ENCODE peak calls at places on chromosomes 16 and 17, in eight cellular contexts. One of them, this sample, is unnamed.

GRCh38 chr16:66335704-66336329 is 30.7 kb upstream of the CDH5 start:
- DNase-seq in IMR-90: peak
- DNase-seq in heart left ventricle: peak
- DNase-seq in aorta: no peak
- DNase-seq in HCT116: no peak
- DNase-seq in CD8-positive, alpha-beta memory T cell: no peak
- DNase-seq in cardiac muscle cell: peak
- DNase-seq in uterus: no peak
- DNase-seq in this sample: no peak

GRCh38 chr17:70476368-70476767 is 307.0 kb downstream of the KCNJ2 start:
- DNase-seq in CD8-positive, alpha-beta memory T cell: no peak
- DNase-seq in aorta: no peak
- DNase-seq in HCT116: no peak
- DNase-seq in uterus: no peak
- DNase-seq in cardiac muscle cell: no peak
- DNase-seq in IMR-90: no peak
- DNase-seq in heart left ventricle: no peak
- DNase-seq in this sample: no peak

GRCh38 chr16:55492756-55493380 is 13.9 kb downstream of the MMP2 start:
- DNase-seq in uterus: no peak
- DNase-seq in heart left ventricle: no peak
- DNase-seq in IMR-90: no peak
- DNase-seq in cardiac muscle cell: no peak
- DNase-seq in CD8-positive, alpha-beta memory T cell: no peak
- DNase-seq in aorta: no peak
- DNase-seq in HCT116: no peak
- DNase-seq in this sample: no peak

GRCh38 chr17:43517615-43518386 is 28.3 kb downstream of the ETV4 start:
- DNase-seq in HCT116: no peak
- DNase-seq in IMR-90: peak
- DNase-seq in uterus: no peak
- DNase-seq in heart left ventricle: no peak
- DNase-seq in CD8-positive, alpha-beta memory T cell: no peak
- DNase-seq in cardiac muscle cell: no peak
- DNase-seq in aorta: no peak
- DNase-seq in this sample: no peak

GRCh38 chr16:52621651-52622050 is 74.7 kb upstream of the TOX3 start:
- DNase-seq in heart left ventricle: no peak
- DNase-seq in IMR-90: no peak
- DNase-seq in cardiac muscle cell: no peak
- DNase-seq in HCT116: no peak
- DNase-seq in CD8-positive, alpha-beta memory T cell: no peak
- DNase-seq in uterus: no peak
- DNase-seq in aorta: no peak
- DNase-seq in this sample: no peak

GRCh38 chr17:21530311-21530710 is 154.2 kb downstream of the KCNJ12 start:
- DNase-seq in HCT116: no peak
- DNase-seq in CD8-positive, alpha-beta memory T cell: no peak
- DNase-seq in heart left ventricle: no peak
- DNase-seq in uterus: no peak
- DNase-seq in cardiac muscle cell: no peak
- DNase-seq in IMR-90: no peak
- DNase-seq in aorta: no peak
- DNase-seq in this sample: no peak

GRCh38 chr17:17580662-17581470 is 10.6 kb downstream of the PEMT start:
- DNase-seq in HCT116: no peak
- DNase-seq in aorta: no peak
- DNase-seq in heart left ventricle: no peak
- DNase-seq in cardiac muscle cell: peak
- DNase-seq in uterus: no peak
- DNase-seq in CD8-positive, alpha-beta memory T cell: no peak
- DNase-seq in IMR-90: peak
- DNase-seq in this sample: no peak

GRCh38 chr17:47726796-47727703 is 6.0 kb upstream of the TBX21 start:
- DNase-seq in heart left ventricle: no peak
- DNase-seq in HCT116: no peak
- DNase-seq in CD8-positive, alpha-beta memory T cell: no peak
- DNase-seq in IMR-90: no peak
- DNase-seq in cardiac muscle cell: no peak
- DNase-seq in uterus: no peak
- DNase-seq in aorta: no peak
- DNase-seq in this sample: no peak

GRCh38 chr16:11233727-11234376 is 22.2 kb downstream of the SOCS1 start:
- DNase-seq in IMR-90: no peak
- DNase-seq in HCT116: no peak
- DNase-seq in CD8-positive, alpha-beta memory T cell: no peak
- DNase-seq in uterus: no peak
- DNase-seq in aorta: no peak
- DNase-seq in heart left ventricle: no peak
- DNase-seq in cardiac muscle cell: no peak
- DNase-seq in this sample: no peak

GRCh38 chr17:45229681-45230409 is 8.2 kb downstream of the FMNL1 start:
- DNase-seq in heart left ventricle: peak
- DNase-seq in aorta: no peak
- DNase-seq in uterus: no peak
- DNase-seq in cardiac muscle cell: no peak
- DNase-seq in CD8-positive, alpha-beta memory T cell: no peak
- DNase-seq in IMR-90: no peak
- DNase-seq in HCT116: no peak
- DNase-seq in this sample: no peak

GRCh38 chr16:76345093-76345735 is 68.0 kb downstream of the CNTNAP4 start:
- DNase-seq in heart left ventricle: peak
- DNase-seq in HCT116: no peak
- DNase-seq in CD8-positive, alpha-beta memory T cell: no peak
- DNase-seq in aorta: peak
- DNase-seq in uterus: no peak
- DNase-seq in cardiac muscle cell: peak
- DNase-seq in IMR-90: no peak
- DNase-seq in this sample: peak

GRCh38 chr17:34892864-34893263 is 68.4 kb downstream of the CCT6B start:
- DNase-seq in HCT116: peak
- DNase-seq in cardiac muscle cell: peak
- DNase-seq in heart left ventricle: no peak
- DNase-seq in CD8-positive, alpha-beta memory T cell: no peak
- DNase-seq in aorta: no peak
- DNase-seq in IMR-90: no peak
- DNase-seq in uterus: no peak
- DNase-seq in this sample: no peak

GRCh38 chr16:88453621-88454314 is 688 bp downstream of the ZFPM1 start:
- DNase-seq in HCT116: no peak
- DNase-seq in uterus: no peak
- DNase-seq in IMR-90: no peak
- DNase-seq in CD8-positive, alpha-beta memory T cell: no peak
- DNase-seq in cardiac muscle cell: peak
- DNase-seq in aorta: no peak
- DNase-seq in heart left ventricle: no peak
- DNase-seq in this sample: no peak

GRCh38 chr16:17657037-17657436 is 186.3 kb upstream of the XYLT1 start:
- DNase-seq in aorta: no peak
- DNase-seq in cardiac muscle cell: no peak
- DNase-seq in IMR-90: no peak
- DNase-seq in CD8-positive, alpha-beta memory T cell: no peak
- DNase-seq in HCT116: no peak
- DNase-seq in heart left ventricle: no peak
- DNase-seq in uterus: no peak
- DNase-seq in this sample: no peak

GRCh38 chr16:68079616-68080344 is 5.4 kb upstream of the NFATC3 start:
- DNase-seq in aorta: peak
- DNase-seq in HCT116: no peak
- DNase-seq in CD8-positive, alpha-beta memory T cell: peak
- DNase-seq in IMR-90: no peak
- DNase-seq in uterus: peak
- DNase-seq in cardiac muscle cell: no peak
- DNase-seq in heart left ventricle: peak
- DNase-seq in this sample: peak

GRCh38 chr17:2111691-2112090 is 56.8 kb downstream of the HIC1 start:
- DNase-seq in CD8-positive, alpha-beta memory T cell: no peak
- DNase-seq in heart left ventricle: no peak
- DNase-seq in cardiac muscle cell: no peak
- DNase-seq in IMR-90: peak
- DNase-seq in HCT116: no peak
- DNase-seq in aorta: no peak
- DNase-seq in uterus: no peak
- DNase-seq in this sample: peak

DNA sequence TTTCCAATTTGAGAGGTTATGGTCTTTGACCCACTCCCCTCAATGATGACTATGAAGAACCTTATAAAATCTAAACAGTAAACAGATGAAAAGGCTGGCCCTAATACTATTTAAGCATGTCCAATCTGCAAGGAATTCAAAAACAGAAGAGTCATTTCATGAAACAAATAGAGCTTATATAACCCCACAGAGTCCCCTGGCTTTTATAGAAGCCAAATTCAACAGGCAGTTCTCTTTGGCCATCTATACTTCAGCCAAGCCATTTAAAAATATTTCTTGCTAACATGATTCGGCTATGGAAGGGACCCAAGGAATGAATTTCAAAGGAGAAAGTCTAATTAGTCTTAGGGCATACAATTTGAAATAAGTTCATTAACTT is 43.4 kb downstream of the SPOP start:
- DNase-seq in IMR-90: no peak
- DNase-seq in uterus: no peak
- DNase-seq in cardiac muscle cell: no peak
- DNase-seq in CD8-positive, alpha-beta memory T cell: no peak
- DNase-seq in heart left ventricle: no peak
- DNase-seq in HCT116: no peak
- DNase-seq in aorta: no peak
- DNase-seq in this sample: no peak
- H3K27ac ChIP-seq in IMR-90: no peak
- H3K27ac ChIP-seq in uterus: peak
- H3K27ac ChIP-seq in cardiac muscle cell: peak
- H3K27ac ChIP-seq in CD8-positive, alpha-beta memory T cell: no peak
- H3K27ac ChIP-seq in heart left ventricle: peak
- H3K27ac ChIP-seq in HCT116: no peak
- H3K27ac ChIP-seq in aorta: no peak
- H3K27ac ChIP-seq in this sample: no peak

GRCh38 chr17:42233148-42233547 is 38.9 kb upstream of the GHDC start:
- DNase-seq in IMR-90: peak
- DNase-seq in CD8-positive, alpha-beta memory T cell: no peak
- DNase-seq in HCT116: no peak
- DNase-seq in aorta: no peak
- DNase-seq in uterus: no peak
- DNase-seq in heart left ventricle: no peak
- DNase-seq in cardiac muscle cell: no peak
- DNase-seq in this sample: no peak
- H3K27ac ChIP-seq in IMR-90: no peak
- H3K27ac ChIP-seq in CD8-positive, alpha-beta memory T cell: no peak
- H3K27ac ChIP-seq in HCT116: no peak
- H3K27ac ChIP-seq in aorta: no peak
- H3K27ac ChIP-seq in uterus: no peak
- H3K27ac ChIP-seq in heart left ventricle: no peak
- H3K27ac ChIP-seq in cardiac muscle cell: no peak
- H3K27ac ChIP-seq in this sample: no peak

GRCh38 chr17:57924677-57925076 is 30.5 kb downstream of the CUEDC1 start:
- DNase-seq in HCT116: no peak
- DNase-seq in heart left ventricle: peak
- DNase-seq in aorta: no peak
- DNase-seq in IMR-90: no peak
- DNase-seq in uterus: no peak
- DNase-seq in CD8-positive, alpha-beta memory T cell: no peak
- DNase-seq in cardiac muscle cell: no peak
- DNase-seq in this sample: no peak

GRCh38 chr17:57926723-57927047 is 28.5 kb downstream of the CUEDC1 start:
- DNase-seq in CD8-positive, alpha-beta memory T cell: no peak
- DNase-seq in HCT116: no peak
- DNase-seq in cardiac muscle cell: no peak
- DNase-seq in IMR-90: no peak
- DNase-seq in uterus: no peak
- DNase-seq in aorta: no peak
- DNase-seq in heart left ventricle: no peak
- DNase-seq in this sample: no peak

GRCh38 chr17:57921342-57921741 is 33.9 kb downstream of the CUEDC1 start:
- DNase-seq in IMR-90: peak
- DNase-seq in aorta: peak
- DNase-seq in CD8-positive, alpha-beta memory T cell: no peak
- DNase-seq in uterus: peak
- DNase-seq in HCT116: no peak
- DNase-seq in heart left ventricle: peak
- DNase-seq in cardiac muscle cell: no peak
- DNase-seq in this sample: no peak

GRCh38 chr17:57925361-57925990 is 29.7 kb downstream of the CUEDC1 start:
- DNase-seq in cardiac muscle cell: no peak
- DNase-seq in CD8-positive, alpha-beta memory T cell: no peak
- DNase-seq in IMR-90: no peak
- DNase-seq in uterus: no peak
- DNase-seq in HCT116: no peak
- DNase-seq in heart left ventricle: no peak
- DNase-seq in aorta: no peak
- DNase-seq in this sample: no peak

DNA sequence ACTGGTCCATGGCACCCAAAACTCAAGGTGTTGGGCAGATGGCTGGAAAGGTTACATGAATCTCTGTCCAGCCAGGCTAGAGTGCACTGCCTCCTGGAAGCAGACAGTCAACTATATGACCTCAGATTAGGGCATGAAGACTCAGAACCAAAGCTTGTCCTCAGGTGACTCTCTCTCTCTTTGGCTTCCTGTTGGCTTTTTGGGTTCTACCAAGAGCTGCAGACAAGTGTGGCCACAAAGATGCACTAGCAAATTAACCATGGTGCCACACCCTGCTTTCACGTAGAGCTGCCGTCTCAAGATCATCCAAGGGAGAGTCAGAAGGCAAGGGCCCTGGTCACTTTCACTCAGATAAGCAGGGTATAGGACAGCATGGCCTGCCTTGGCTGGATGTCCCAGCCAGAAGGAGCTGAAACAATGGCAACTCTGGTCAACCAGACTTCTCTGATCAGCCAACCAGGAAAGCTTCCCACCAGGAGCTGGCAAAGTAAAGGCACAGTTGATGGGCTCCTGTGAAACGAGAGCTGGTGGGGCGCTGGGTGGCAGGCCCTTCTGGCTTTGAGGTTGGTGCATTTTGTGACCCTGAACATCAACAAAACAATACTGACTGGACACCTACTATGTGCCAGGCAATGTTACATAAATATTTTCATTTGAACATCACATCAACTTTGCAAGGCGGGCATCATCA is 31.9 kb downstream of the CUEDC1 start:
- DNase-seq in CD8-positive, alpha-beta memory T cell: no peak
- DNase-seq in heart left ventricle: no peak
- DNase-seq in aorta: no peak
- DNase-seq in HCT116: no peak
- DNase-seq in uterus: no peak
- DNase-seq in IMR-90: no peak
- DNase-seq in cardiac muscle cell: no peak
- DNase-seq in this sample: no peak
- H3K27ac ChIP-seq in CD8-positive, alpha-beta memory T cell: no peak
- H3K27ac ChIP-seq in heart left ventricle: no peak
- H3K27ac ChIP-seq in aorta: no peak
- H3K27ac ChIP-seq in HCT116: no peak
- H3K27ac ChIP-seq in uterus: peak
- H3K27ac ChIP-seq in IMR-90: no peak
- H3K27ac ChIP-seq in cardiac muscle cell: no peak
- H3K27ac ChIP-seq in this sample: no peak

DNA sequence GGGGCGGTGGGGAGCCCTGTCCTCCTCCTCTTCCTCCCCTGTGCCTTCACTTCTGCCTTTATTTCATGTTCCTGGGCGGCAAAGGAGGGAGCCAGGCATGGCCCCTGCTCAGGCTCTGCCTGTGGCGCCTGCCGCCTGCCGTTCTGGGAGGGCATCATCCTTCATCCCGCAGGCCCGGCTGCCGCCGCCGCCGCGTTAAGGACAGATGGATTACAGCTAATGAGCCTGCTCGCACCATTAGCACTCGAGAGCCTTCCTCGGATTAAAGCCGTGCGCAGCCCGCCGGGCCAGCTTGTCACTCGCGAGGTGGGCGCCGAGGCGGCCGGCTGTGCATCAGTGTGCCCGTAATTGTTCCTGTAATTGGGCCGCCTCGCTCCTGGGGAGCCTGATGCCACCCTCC is 127.7 kb upstream of the GSE1 start:
- DNase-seq in IMR-90: no peak
- DNase-seq in cardiac muscle cell: no peak
- DNase-seq in HCT116: no peak
- DNase-seq in CD8-positive, alpha-beta memory T cell: no peak
- DNase-seq in aorta: no peak
- DNase-seq in uterus: no peak
- DNase-seq in heart left ventricle: no peak
- DNase-seq in this sample: no peak
- H3K27ac ChIP-seq in IMR-90: no peak
- H3K27ac ChIP-seq in cardiac muscle cell: no peak
- H3K27ac ChIP-seq in HCT116: no peak
- H3K27ac ChIP-seq in CD8-positive, alpha-beta memory T cell: no peak
- H3K27ac ChIP-seq in aorta: no peak
- H3K27ac ChIP-seq in uterus: no peak
- H3K27ac ChIP-seq in heart left ventricle: no peak
- H3K27ac ChIP-seq in this sample: no peak

This sample was measured in lung.